ENCODE peak calls at places on chromosomes 13 and 19, in nine cellular contexts. E is fibroblast of pulmonary artery, X is ascending aorta, Q is iris pigment epithelial cell, Y is GM19239, J is EH, O is stromal cell of bone marrow, F is caudate nucleus, W is heart right ventricle. V is an unnamed sample.

GRCh38 chr19:398719-399118 is 10.2 kb downstream of the C2CD4C start:
- DNase-seq in Y (no peak), E (no peak), F (no peak), J (no peak), X (no peak), Q (no peak), W (no peak), O (no peak), V (no peak)

GRCh38 chr19:57708641-57709354 is at the start of gene ZNF154:
- DNase-seq in W (peak; percentile 27), J (no peak), Q (peak; percentile 82), O (peak; percentile 60), F (peak; percentile 36), X (no peak), Y (peak; percentile 18), E (peak; percentile 84), V (peak; percentile 69)

GRCh38 chr13:69274231-69274630 is 833.4 kb upstream of the ATXN8OS start:
- DNase-seq in Q (no peak), X (no peak), F (no peak), W (no peak), E (no peak), J (no peak), Y (no peak), O (no peak), V (no peak)

GRCh38 chr13:43664700-43665191 is 122.0 kb downstream of the ENOX1 start:
- DNase-seq in W (peak; percentile 9), F (no peak), Y (peak; percentile 2), Q (peak; percentile 86), J (peak; percentile 85), X (no peak), E (peak; percentile 70), O (peak; percentile 28), V (peak; percentile 71)

GRCh38 chr19:342801-343421 is 1.7 kb downstream of the MIER2 start:
- DNase-seq in J (peak; percentile 95), F (no peak), E (peak; percentile 90), X (peak; percentile 85), Y (no peak), W (peak; percentile 46), Q (peak; percentile 95), O (peak; percentile 88), V (peak; percentile 75)

GRCh38 chr13:113928701-113929627 is 44.9 kb downstream of the C13orf46 start:
- DNase-seq in Y (no peak), J (peak; percentile 93), X (peak; percentile 95), O (peak; percentile 87), F (peak; percentile 18), Q (peak; percentile 44), E (peak; percentile 75), W (peak; percentile 82), V (peak; percentile 76)

GRCh38 chr19:16542894-16543498 is 759 bp upstream of the CHERP start:
- DNase-seq in E (peak; percentile 6), Q (peak; percentile 14), J (peak; percentile 4), X (no peak), Y (no peak), O (no peak), W (no peak), F (no peak), V (no peak)

GRCh38 chr13:110382229-110382628 is 75.1 kb downstream of the COL4A2 start:
- DNase-seq in Y (no peak), E (peak; percentile 92), Q (peak; percentile 95), X (no peak), W (no peak), F (no peak), J (peak; percentile 64), O (no peak), V (peak; percentile 52)

GRCh38 chr13:113672002-113672651 is 5.1 kb downstream of the GRK1 start:
- DNase-seq in X (peak; percentile 52), O (no peak), Y (no peak), F (no peak), J (no peak), Q (no peak), W (no peak), E (no peak), V (no peak)

GRCh38 chr13:31261241-31261640 is 61.5 kb downstream of the B3GLCT start:
- DNase-seq in W (no peak), F (no peak), J (no peak), X (no peak), E (no peak), O (no peak), Y (no peak), Q (no peak), V (no peak)

V was measured in adipocyte.